ENCODE peak calls at places on chromosome 19, in ten cellular contexts. One of them, this sample, is unnamed. For H3K9me3, the result is how much of the 10 kb centered on the place peaks cover.

GRCh38 chr19:13621413-13621812 is 115.1 kb upstream of the CACNA1A start:
- DNase-seq in neural progenitor cell: no peak
- DNase-seq in heart right ventricle: no peak
- DNase-seq in tibial nerve: no peak
- DNase-seq in T-helper 17 cell: no peak
- DNase-seq in CD8-positive, alpha-beta memory T cell: no peak
- DNase-seq in fibroblast of lung: peak
- DNase-seq in heart left ventricle: no peak
- DNase-seq in CD4-positive, CD25-positive, alpha-beta regulatory T cell: no peak
- DNase-seq in A549: peak
- DNase-seq in this sample: no peak

GRCh38 chr19:10305139-10305806 is 4.3 kb downstream of the ZGLP1 start:
- DNase-seq in neural progenitor cell: no peak
- DNase-seq in heart right ventricle: no peak
- DNase-seq in tibial nerve: no peak
- DNase-seq in T-helper 17 cell: no peak
- DNase-seq in CD8-positive, alpha-beta memory T cell: no peak
- DNase-seq in fibroblast of lung: no peak
- DNase-seq in heart left ventricle: no peak
- DNase-seq in CD4-positive, CD25-positive, alpha-beta regulatory T cell: no peak
- DNase-seq in A549: no peak
- DNase-seq in this sample: peak

GRCh38 chr19:405138-405965 is 3.6 kb downstream of the C2CD4C start:
- DNase-seq in neural progenitor cell: no peak
- DNase-seq in heart right ventricle: no peak
- DNase-seq in tibial nerve: no peak
- DNase-seq in T-helper 17 cell: no peak
- DNase-seq in CD8-positive, alpha-beta memory T cell: no peak
- DNase-seq in fibroblast of lung: no peak
- DNase-seq in heart left ventricle: peak
- DNase-seq in CD4-positive, CD25-positive, alpha-beta regulatory T cell: no peak
- DNase-seq in A549: no peak
- DNase-seq in this sample: no peak

GRCh38 chr19:40609561-40610395 is 8.6 kb downstream of the LTBP4 start:
- DNase-seq in neural progenitor cell: peak
- DNase-seq in heart right ventricle: peak
- DNase-seq in tibial nerve: peak
- DNase-seq in T-helper 17 cell: peak
- DNase-seq in CD8-positive, alpha-beta memory T cell: peak
- DNase-seq in fibroblast of lung: no peak
- DNase-seq in heart left ventricle: peak
- DNase-seq in CD4-positive, CD25-positive, alpha-beta regulatory T cell: peak
- DNase-seq in A549: peak
- DNase-seq in this sample: peak

GRCh38 chr19:14979498-14980255 is at the start of gene SLC1A6:
- DNase-seq in neural progenitor cell: peak
- DNase-seq in heart right ventricle: no peak
- DNase-seq in tibial nerve: no peak
- DNase-seq in T-helper 17 cell: no peak
- DNase-seq in CD8-positive, alpha-beta memory T cell: no peak
- DNase-seq in fibroblast of lung: no peak
- DNase-seq in heart left ventricle: no peak
- DNase-seq in CD4-positive, CD25-positive, alpha-beta regulatory T cell: no peak
- DNase-seq in A549: no peak
- DNase-seq in this sample: no peak

GRCh38 chr19:41649827-41650226 is 23.0 kb upstream of the CEACAM4 start:
- DNase-seq in neural progenitor cell: no peak
- DNase-seq in heart right ventricle: no peak
- DNase-seq in tibial nerve: no peak
- DNase-seq in T-helper 17 cell: no peak
- DNase-seq in CD8-positive, alpha-beta memory T cell: no peak
- DNase-seq in fibroblast of lung: no peak
- DNase-seq in heart left ventricle: no peak
- DNase-seq in CD4-positive, CD25-positive, alpha-beta regulatory T cell: no peak
- DNase-seq in A549: no peak
- DNase-seq in this sample: no peak

GRCh38 chr19:2494084-2494446 is 18.1 kb downstream of the GADD45B start:
- DNase-seq in neural progenitor cell: no peak
- DNase-seq in heart right ventricle: no peak
- DNase-seq in tibial nerve: no peak
- DNase-seq in T-helper 17 cell: no peak
- DNase-seq in CD8-positive, alpha-beta memory T cell: peak
- DNase-seq in fibroblast of lung: peak
- DNase-seq in heart left ventricle: no peak
- DNase-seq in CD4-positive, CD25-positive, alpha-beta regulatory T cell: no peak
- DNase-seq in A549: peak
- DNase-seq in this sample: no peak

GRCh38 chr19:4732680-4733114 is 9.1 kb upstream of the DPP9 start:
- DNase-seq in neural progenitor cell: peak
- DNase-seq in heart right ventricle: no peak
- DNase-seq in tibial nerve: no peak
- DNase-seq in T-helper 17 cell: peak
- DNase-seq in CD8-positive, alpha-beta memory T cell: peak
- DNase-seq in fibroblast of lung: peak
- DNase-seq in heart left ventricle: no peak
- DNase-seq in CD4-positive, CD25-positive, alpha-beta regulatory T cell: peak
- DNase-seq in A549: peak
- DNase-seq in this sample: peak

GRCh38 chr19:41801682-41802317 is 5.4 kb downstream of the CEACAM3 start:
- DNase-seq in neural progenitor cell: no peak
- DNase-seq in heart right ventricle: no peak
- DNase-seq in tibial nerve: peak
- DNase-seq in T-helper 17 cell: no peak
- DNase-seq in CD8-positive, alpha-beta memory T cell: no peak
- DNase-seq in fibroblast of lung: no peak
- DNase-seq in heart left ventricle: no peak
- DNase-seq in CD4-positive, CD25-positive, alpha-beta regulatory T cell: no peak
- DNase-seq in A549: no peak
- DNase-seq in this sample: no peak

GRCh38 chr19:38033658-38034150 is 126.7 kb downstream of the SIPA1L3 start:
- DNase-seq in neural progenitor cell: peak
- DNase-seq in heart right ventricle: no peak
- DNase-seq in tibial nerve: no peak
- DNase-seq in T-helper 17 cell: no peak
- DNase-seq in CD8-positive, alpha-beta memory T cell: no peak
- DNase-seq in fibroblast of lung: no peak
- DNase-seq in heart left ventricle: no peak
- DNase-seq in CD4-positive, CD25-positive, alpha-beta regulatory T cell: no peak
- DNase-seq in A549: no peak
- DNase-seq in this sample: no peak

GRCh38 chr19:48822514-48822913 is 11.7 kb upstream of the BCAT2 start:
- DNase-seq in neural progenitor cell: no peak
- DNase-seq in heart right ventricle: no peak
- DNase-seq in tibial nerve: no peak
- DNase-seq in T-helper 17 cell: no peak
- DNase-seq in CD8-positive, alpha-beta memory T cell: no peak
- DNase-seq in fibroblast of lung: no peak
- DNase-seq in heart left ventricle: no peak
- DNase-seq in CD4-positive, CD25-positive, alpha-beta regulatory T cell: no peak
- DNase-seq in A549: no peak
- DNase-seq in this sample: no peak

GRCh38 chr19:14218615-14219330 is 12.8 kb upstream of the ADGRL1 start:
- DNase-seq in neural progenitor cell: no peak
- DNase-seq in heart right ventricle: no peak
- DNase-seq in tibial nerve: no peak
- DNase-seq in T-helper 17 cell: no peak
- DNase-seq in CD8-positive, alpha-beta memory T cell: no peak
- DNase-seq in fibroblast of lung: peak
- DNase-seq in heart left ventricle: no peak
- DNase-seq in CD4-positive, CD25-positive, alpha-beta regulatory T cell: no peak
- DNase-seq in A549: no peak
- DNase-seq in this sample: no peak

GRCh38 chr19:9835507-9835949 is 410 bp downstream of the PIN1 start:
- DNase-seq in neural progenitor cell: no peak
- DNase-seq in heart right ventricle: no peak
- DNase-seq in tibial nerve: no peak
- DNase-seq in T-helper 17 cell: no peak
- DNase-seq in CD8-positive, alpha-beta memory T cell: no peak
- DNase-seq in fibroblast of lung: no peak
- DNase-seq in heart left ventricle: peak
- DNase-seq in CD4-positive, CD25-positive, alpha-beta regulatory T cell: no peak
- DNase-seq in A549: no peak
- DNase-seq in this sample: peak

GRCh38 chr19:41323023-41323422 is 13.1 kb downstream of the CCDC97 start:
- DNase-seq in neural progenitor cell: no peak
- DNase-seq in heart right ventricle: peak
- DNase-seq in tibial nerve: no peak
- DNase-seq in T-helper 17 cell: no peak
- DNase-seq in CD8-positive, alpha-beta memory T cell: no peak
- DNase-seq in fibroblast of lung: peak
- DNase-seq in heart left ventricle: peak
- DNase-seq in CD4-positive, CD25-positive, alpha-beta regulatory T cell: no peak
- DNase-seq in A549: no peak
- DNase-seq in this sample: peak

GRCh38 chr19:12230751-12231733 is 63.6 kb downstream of the ZNF44 start:
- DNase-seq in neural progenitor cell: no peak
- DNase-seq in heart right ventricle: peak
- DNase-seq in tibial nerve: no peak
- DNase-seq in T-helper 17 cell: no peak
- DNase-seq in CD8-positive, alpha-beta memory T cell: no peak
- DNase-seq in fibroblast of lung: no peak
- DNase-seq in heart left ventricle: no peak
- DNase-seq in CD4-positive, CD25-positive, alpha-beta regulatory T cell: no peak
- DNase-seq in A549: no peak
- DNase-seq in this sample: peak

GRCh38 chr19:57712222-57712621 is 3.2 kb upstream of the ZNF154 start:
- DNase-seq in neural progenitor cell: no peak
- DNase-seq in heart right ventricle: no peak
- DNase-seq in tibial nerve: no peak
- DNase-seq in T-helper 17 cell: no peak
- DNase-seq in CD8-positive, alpha-beta memory T cell: no peak
- DNase-seq in fibroblast of lung: no peak
- DNase-seq in heart left ventricle: no peak
- DNase-seq in CD4-positive, CD25-positive, alpha-beta regulatory T cell: no peak
- DNase-seq in A549: no peak
- DNase-seq in this sample: no peak

GRCh38 chr19:57709616-57710015 is 612 bp upstream of the ZNF154 start:
- DNase-seq in neural progenitor cell: peak
- DNase-seq in heart right ventricle: no peak
- DNase-seq in tibial nerve: no peak
- DNase-seq in T-helper 17 cell: no peak
- DNase-seq in CD8-positive, alpha-beta memory T cell: no peak
- DNase-seq in fibroblast of lung: no peak
- DNase-seq in heart left ventricle: no peak
- DNase-seq in CD4-positive, CD25-positive, alpha-beta regulatory T cell: no peak
- DNase-seq in A549: no peak
- DNase-seq in this sample: no peak

GRCh38 chr19:57706346-57706745 is 2.7 kb downstream of the ZNF154 start:
- DNase-seq in neural progenitor cell: no peak
- DNase-seq in heart right ventricle: no peak
- DNase-seq in tibial nerve: no peak
- DNase-seq in T-helper 17 cell: no peak
- DNase-seq in CD8-positive, alpha-beta memory T cell: no peak
- DNase-seq in fibroblast of lung: no peak
- DNase-seq in heart left ventricle: no peak
- DNase-seq in CD4-positive, CD25-positive, alpha-beta regulatory T cell: no peak
- DNase-seq in A549: no peak
- DNase-seq in this sample: no peak

GRCh38 chr19:57708641-57709354 is at the start of gene ZNF154:
- DNase-seq in neural progenitor cell: peak
- DNase-seq in heart right ventricle: peak
- DNase-seq in tibial nerve: no peak
- DNase-seq in T-helper 17 cell: peak
- DNase-seq in CD8-positive, alpha-beta memory T cell: peak
- DNase-seq in fibroblast of lung: peak
- DNase-seq in heart left ventricle: no peak
- DNase-seq in CD4-positive, CD25-positive, alpha-beta regulatory T cell: peak
- DNase-seq in A549: no peak
- DNase-seq in this sample: peak
- H3K9me3 ChIP-seq in neural progenitor cell: under half
- H3K9me3 ChIP-seq in heart right ventricle: half or more
- H3K9me3 ChIP-seq in tibial nerve: under half
- H3K9me3 ChIP-seq in T-helper 17 cell: under half
- H3K9me3 ChIP-seq in CD8-positive, alpha-beta memory T cell: under half
- H3K9me3 ChIP-seq in fibroblast of lung: under half
- H3K9me3 ChIP-seq in heart left ventricle: half or more
- H3K9me3 ChIP-seq in CD4-positive, CD25-positive, alpha-beta regulatory T cell: half or more
- H3K9me3 ChIP-seq in A549: half or more
- H3K9me3 ChIP-seq in this sample: under half

DNA sequence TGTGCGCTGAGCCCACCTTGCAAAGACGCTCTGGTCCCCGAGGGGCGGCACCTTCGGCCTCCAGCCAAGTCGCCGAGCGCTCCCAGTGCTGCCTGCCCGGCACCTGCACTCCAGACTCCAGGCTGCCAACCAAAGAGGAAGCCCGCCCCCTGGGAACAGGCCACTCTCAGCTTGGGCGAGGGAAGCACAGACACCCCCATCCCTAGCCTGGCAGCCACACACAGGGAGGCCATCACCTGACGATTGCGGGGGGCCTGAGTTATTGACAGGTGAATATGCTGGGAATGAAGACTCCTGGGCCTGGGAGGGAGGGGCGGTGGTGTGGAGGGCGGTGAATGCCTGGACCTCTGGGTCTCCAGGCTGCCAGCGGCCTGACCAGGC is 10.3 kb upstream of the ZNF492 start:
- DNase-seq in neural progenitor cell: no peak
- DNase-seq in heart right ventricle: no peak
- DNase-seq in tibial nerve: no peak
- DNase-seq in T-helper 17 cell: no peak
- DNase-seq in CD8-positive, alpha-beta memory T cell: no peak
- DNase-seq in fibroblast of lung: no peak
- DNase-seq in heart left ventricle: peak
- DNase-seq in CD4-positive, CD25-positive, alpha-beta regulatory T cell: no peak
- DNase-seq in A549: no peak
- DNase-seq in this sample: peak
- H3K9me3 ChIP-seq in neural progenitor cell: under half
- H3K9me3 ChIP-seq in heart right ventricle: under half
- H3K9me3 ChIP-seq in tibial nerve: under half
- H3K9me3 ChIP-seq in T-helper 17 cell: under half
- H3K9me3 ChIP-seq in CD8-positive, alpha-beta memory T cell: under half
- H3K9me3 ChIP-seq in fibroblast of lung: under half
- H3K9me3 ChIP-seq in heart left ventricle: under half
- H3K9me3 ChIP-seq in CD4-positive, CD25-positive, alpha-beta regulatory T cell: under half
- H3K9me3 ChIP-seq in A549: under half
- H3K9me3 ChIP-seq in this sample: under half

DNA sequence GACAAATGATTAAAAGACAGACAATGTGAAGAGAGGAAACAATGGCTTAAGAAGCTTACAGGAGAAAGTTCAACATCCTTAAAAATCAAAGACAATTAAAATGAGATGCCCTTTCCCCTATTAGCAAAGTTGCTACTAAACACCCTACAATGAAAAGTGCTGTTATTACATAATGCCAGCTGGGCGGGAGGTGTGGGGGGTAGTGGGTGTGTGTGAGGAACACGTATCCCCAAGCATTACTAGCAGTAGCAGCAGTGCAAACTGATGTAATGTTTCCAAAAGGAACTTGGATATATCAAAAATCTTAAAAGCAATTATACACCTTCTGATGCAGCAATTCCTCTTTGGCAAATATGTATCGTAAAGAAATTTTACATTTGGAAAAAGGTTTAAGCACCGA is 70.9 kb downstream of the PEG3 start:
- DNase-seq in neural progenitor cell: no peak
- DNase-seq in heart right ventricle: no peak
- DNase-seq in tibial nerve: no peak
- DNase-seq in T-helper 17 cell: no peak
- DNase-seq in CD8-positive, alpha-beta memory T cell: no peak
- DNase-seq in fibroblast of lung: no peak
- DNase-seq in heart left ventricle: no peak
- DNase-seq in CD4-positive, CD25-positive, alpha-beta regulatory T cell: no peak
- DNase-seq in A549: no peak
- DNase-seq in this sample: no peak
- H3K9me3 ChIP-seq in neural progenitor cell: under half
- H3K9me3 ChIP-seq in heart right ventricle: half or more
- H3K9me3 ChIP-seq in tibial nerve: under half
- H3K9me3 ChIP-seq in T-helper 17 cell: under half
- H3K9me3 ChIP-seq in CD8-positive, alpha-beta memory T cell: under half
- H3K9me3 ChIP-seq in fibroblast of lung: under half
- H3K9me3 ChIP-seq in heart left ventricle: under half
- H3K9me3 ChIP-seq in CD4-positive, CD25-positive, alpha-beta regulatory T cell: under half
- H3K9me3 ChIP-seq in A549: half or more
- H3K9me3 ChIP-seq in this sample: under half

GRCh38 chr19:27777242-27777641 is 1435.7 kb downstream of the UQCRFS1 start:
- DNase-seq in neural progenitor cell: no peak
- DNase-seq in heart right ventricle: no peak
- DNase-seq in tibial nerve: no peak
- DNase-seq in T-helper 17 cell: no peak
- DNase-seq in CD8-positive, alpha-beta memory T cell: no peak
- DNase-seq in fibroblast of lung: no peak
- DNase-seq in heart left ventricle: no peak
- DNase-seq in CD4-positive, CD25-positive, alpha-beta regulatory T cell: no peak
- DNase-seq in A549: no peak
- DNase-seq in this sample: no peak
- H3K9me3 ChIP-seq in neural progenitor cell: under half
- H3K9me3 ChIP-seq in heart right ventricle: under half
- H3K9me3 ChIP-seq in tibial nerve: under half
- H3K9me3 ChIP-seq in T-helper 17 cell: under half
- H3K9me3 ChIP-seq in CD8-positive, alpha-beta memory T cell: under half
- H3K9me3 ChIP-seq in fibroblast of lung: under half
- H3K9me3 ChIP-seq in heart left ventricle: under half
- H3K9me3 ChIP-seq in CD4-positive, CD25-positive, alpha-beta regulatory T cell: half or more
- H3K9me3 ChIP-seq in A549: half or more
- H3K9me3 ChIP-seq in this sample: under half

This sample was measured in right cardiac atrium.